ENCODE peak calls at places on chromosome 7, in four cellular contexts. U, F, N and W are unnamed samples.

GRCh38 chr7:151115121-151115835 is 29.0 kb downstream of the AGAP3 start:
- DNase-seq in N (peak; percentile 15), F (peak; percentile 89), U (peak; percentile 41), W (peak; percentile 60)

GRCh38 chr7:70092314-70093303 is 494.3 kb downstream of the AUTS2 start:
- DNase-seq in N (no peak), U (peak; percentile 95), F (no peak), W (peak; percentile 86)

GRCh38 chr7:29208410-29209250 is 14.1 kb downstream of the CHN2 start:
- DNase-seq in N (no peak), F (no peak), U (no peak), W (no peak)

GRCh38 chr7:51455086-51455485 is 138.5 kb upstream of the COBL start:
- DNase-seq in N (no peak), F (no peak), U (no peak), W (no peak)

GRCh38 chr7:149787428-149788299 is 14.3 kb upstream of the ZNF467 start:
- DNase-seq in F (peak; percentile 84), U (no peak), N (peak; percentile 28), W (no peak)

GRCh38 chr7:120023494-120024167 is 249.3 kb upstream of the KCND2 start:
- DNase-seq in F (no peak), N (no peak), U (peak; percentile 27), W (no peak)

GRCh38 chr7:76220185-76221057 is 18.7 kb downstream of the SRRM3 start:
- DNase-seq in U (peak; percentile 61), N (no peak), F (peak; percentile 47), W (peak; percentile 82)

GRCh38 chr7:126774077-126774476 is 478.7 kb downstream of the GRM8 start:
- DNase-seq in F (no peak), N (no peak), U (no peak), W (peak; percentile 73)

GRCh38 chr7:87413951-87414381 is 61.5 kb downstream of the ABCB4 start:
- DNase-seq in F (no peak), N (no peak), U (peak; percentile 70), W (no peak)

GRCh38 chr7:107505997-107506682 is 36.3 kb downstream of the GPR22 start:
- DNase-seq in N (no peak), F (no peak), U (peak; percentile 16), W (no peak)

GRCh38 chr7:56046728-56047445 is 4.4 kb downstream of the PSPH start:
- DNase-seq in N (peak; percentile 98), F (no peak), U (peak; percentile 95), W (no peak)

GRCh38 chr7:137245890-137246289 is 97.6 kb downstream of the PTN start:
- DNase-seq in N (no peak), F (no peak), U (peak; percentile 8), W (no peak)

GRCh38 chr7:87506243-87507180 is 31.0 kb upstream of the ABCB4 start:
- DNase-seq in U (peak; percentile 35), N (peak; percentile 39), F (no peak), W (peak; percentile 14)

GRCh38 chr7:46385662-46386309 is 464.7 kb upstream of the IGFBP3 start:
- DNase-seq in U (peak; percentile 96), F (no peak), N (peak; percentile 29), W (no peak)

GRCh38 chr7:28980504-28981281 is 22.6 kb upstream of the TRIL start:
- DNase-seq in F (peak; percentile 21), U (peak; percentile 51), N (no peak), W (peak; percentile 59)

GRCh38 chr7:135769403-135769802 is 20.8 kb upstream of the FAM180A start:
- DNase-seq in F (no peak), U (no peak), N (no peak), W (no peak)

GRCh38 chr7:85160223-85160622 is 26.6 kb downstream of the SEMA3D start:
- DNase-seq in N (peak; percentile 30), U (peak; percentile 63), F (no peak), W (no peak)

GRCh38 chr7:86926732-86927131 is 132.7 kb downstream of the ELAPOR2 start:
- DNase-seq in N (peak; percentile 58), U (peak; percentile 31), F (no peak), W (peak; percentile 70)

GRCh38 chr7:129376076-129376777 is 58.0 kb upstream of the STRIP2 start:
- DNase-seq in U (peak; percentile 13), F (no peak), N (peak; percentile 39), W (peak; percentile 70)

GRCh38 chr7:38318803-38319416 is 45.5 kb upstream of the TARP start:
- DNase-seq in N (peak; percentile 74), U (peak; percentile 85), F (no peak), W (peak; percentile 82)

GRCh38 chr7:109456116-109456515 is 886.4 kb downstream of the DNAJB9 start:
- DNase-seq in U (no peak), N (no peak), F (no peak), W (no peak)

GRCh38 chr7:45685619-45686240 is 111.6 kb downstream of the ADCY1 start:
- DNase-seq in U (no peak), N (no peak), F (peak; percentile 43), W (no peak)

GRCh38 chr7:17095001-17095574 is 203.4 kb upstream of the AHR start:
- DNase-seq in F (no peak), U (peak; percentile 89), N (no peak), W (peak; percentile 3)

GRCh38 chr7:88967432-88967831 is 171.9 kb upstream of the TEX47 start:
- DNase-seq in N (no peak), F (no peak), U (no peak), W (no peak)

GRCh38 chr7:6359021-6359420 is 86.6 kb upstream of the CYTH3 start:
- DNase-seq in F (no peak), U (no peak), N (no peak), W (peak; percentile 39)

GRCh38 chr7:127822822-127823508 is 171.0 kb downstream of the SND1 start:
- DNase-seq in N (no peak), U (no peak), F (no peak), W (no peak)

GRCh38 chr7:39016609-39017008 is 38.9 kb downstream of the POU6F2 start:
- DNase-seq in U (no peak), F (no peak), N (no peak), W (no peak)

GRCh38 chr7:108367314-108367713 is 88.9 kb downstream of the NRCAM start:
- DNase-seq in U (no peak), N (peak; percentile 38), F (no peak), W (no peak)

GRCh38 chr7:28173531-28173930 is 7.1 kb downstream of the JAZF1 start:
- DNase-seq in F (no peak), U (no peak), N (no peak), W (no peak)

DNA sequence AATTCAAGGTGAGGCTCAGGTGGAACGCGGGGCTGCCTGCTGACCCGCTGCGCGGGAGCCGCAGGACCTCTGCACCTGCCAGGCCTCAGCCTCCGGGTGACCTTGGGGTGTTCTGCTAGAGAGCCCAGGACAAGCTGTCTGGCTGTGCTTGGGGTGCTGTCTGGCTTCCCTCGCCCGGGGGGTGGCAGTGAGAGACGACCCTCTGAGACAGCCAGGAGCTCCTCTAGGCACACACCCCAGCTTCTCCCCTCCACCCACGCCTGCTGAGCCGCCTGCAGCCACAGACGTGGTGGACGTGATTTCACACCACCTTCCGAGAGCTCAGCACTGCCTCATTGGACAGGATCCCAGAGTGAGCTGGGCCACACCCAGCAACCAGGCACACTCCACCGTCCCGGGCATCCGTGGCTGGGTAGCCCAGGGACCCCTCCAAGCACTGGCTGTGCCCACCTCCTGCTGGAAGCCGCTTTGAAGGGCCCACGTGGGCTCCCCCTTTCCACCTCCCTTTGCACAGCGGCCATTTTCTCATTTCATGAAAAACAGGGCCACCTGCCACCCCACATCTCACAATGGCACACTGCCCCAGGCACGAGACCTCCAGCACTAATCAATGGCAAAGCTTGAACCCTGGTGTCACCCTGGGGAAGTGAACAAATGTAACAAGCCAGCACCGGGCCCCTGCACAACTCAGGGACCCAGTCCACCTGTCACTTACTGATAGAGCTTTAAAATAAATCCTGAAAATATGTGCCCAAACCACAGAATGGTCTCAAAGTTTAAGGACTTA is 35.0 kb downstream of the ZFAND2A start:
- DNase-seq in U (no peak), N (no peak), F (peak; percentile 70), W (no peak)
- H3K27ac ChIP-seq in U (no peak overlapping the region), N (no peak overlapping the region), F (no peak overlapping the region), W (no peak overlapping the region)

DNA sequence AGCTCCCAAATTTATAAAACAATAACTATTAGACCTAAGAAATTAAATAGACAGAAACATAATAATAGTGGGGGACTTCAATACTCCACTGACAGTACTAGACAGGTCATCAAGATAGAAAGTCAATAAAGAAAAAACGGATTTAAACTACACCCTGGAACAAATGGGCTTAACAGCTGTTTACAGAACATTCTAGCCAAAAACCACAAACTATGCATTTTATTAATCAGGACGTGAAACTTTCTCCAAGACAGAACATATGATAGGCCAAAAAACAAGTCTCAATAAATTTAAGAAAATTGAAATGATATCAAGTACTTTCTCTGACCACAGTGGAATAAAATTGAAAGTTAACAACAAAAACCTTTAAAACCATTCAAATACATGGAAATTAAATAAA is 46.4 kb downstream of the ZNF680 start:
- DNase-seq in U (no peak), N (no peak), F (no peak), W (no peak)
- H3K9me3 ChIP-seq in U (no peaks in the 10 kb centered on the region), N (peaks cover 5% of the 10 kb centered on the region), F (peaks cover 80% of the 10 kb centered on the region), W (peaks cover 77% of the 10 kb centered on the region)

GRCh38 chr7:93981480-93981874 is 22.7 kb downstream of the BET1 start:
- DNase-seq in U (no peak), F (no peak), N (no peak), W (no peak)

GRCh38 chr7:93977551-93977950 is 26.6 kb downstream of the BET1 start:
- DNase-seq in U (no peak), N (no peak), F (no peak), W (peak; percentile 25)

GRCh38 chr7:93985101-93985500 is 19.1 kb downstream of the BET1 start:
- DNase-seq in U (no peak), F (no peak), N (no peak), W (no peak)

GRCh38 chr7:93980744-93981479 is 23.2 kb downstream of the BET1 start:
- DNase-seq in F (no peak), U (no peak), N (peak; percentile 26), W (no peak)
- H3K4me3 ChIP-seq in F (no peak overlapping the region), U (no peak overlapping the region), N (no peak overlapping the region), W (no peak overlapping the region)

GRCh38 chr7:35848728-35849127 is 47.9 kb downstream of the SEPTIN7 start:
- DNase-seq in F (no peak), U (peak; percentile 54), N (no peak), W (no peak)
- H3K27ac ChIP-seq in F (no peak overlapping the region), U (no peak overlapping the region), N (no peak overlapping the region), W (no peak overlapping the region)

GRCh38 chr7:157997991-157998505 is 589.6 kb downstream of the PTPRN2 start:
- DNase-seq in U (no peak), N (no peak), F (no peak), W (no peak)

GRCh38 chr7:157995815-157996214 is 591.8 kb downstream of the PTPRN2 start:
- DNase-seq in U (no peak), F (no peak), N (no peak), W (no peak)

GRCh38 chr7:157996359-157997079 is 591.1 kb downstream of the PTPRN2 start:
- DNase-seq in U (no peak), F (no peak), N (no peak), W (no peak)

GRCh38 chr7:157997080-157997440 is 590.6 kb downstream of the PTPRN2 start:
- DNase-seq in F (no peak), N (no peak), U (no peak), W (no peak)

DNA sequence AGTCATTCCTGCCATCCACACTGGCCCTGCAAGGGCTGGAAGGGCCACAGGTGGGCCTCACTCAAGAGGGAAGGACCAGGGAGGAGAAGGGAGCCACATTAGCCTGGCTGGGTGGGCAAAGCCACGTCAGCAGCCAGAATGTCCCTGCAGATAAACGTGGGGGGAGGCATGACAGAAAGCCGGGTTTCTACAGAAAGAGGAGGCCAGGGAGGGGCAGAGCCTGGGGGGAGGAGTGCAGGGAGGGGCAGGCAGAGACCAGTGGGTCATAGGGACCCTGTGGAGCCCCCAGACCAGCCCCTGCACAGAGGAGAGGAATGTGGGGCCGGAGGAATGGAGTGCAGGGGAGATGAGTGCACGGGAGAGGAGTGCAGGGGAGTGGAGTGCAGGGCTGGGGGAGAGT is 590.2 kb downstream of the PTPRN2 start:
- DNase-seq in N (no peak), F (no peak), U (no peak), W (no peak)
- H3K9me3 ChIP-seq in N (peaks cover 7% of the 10 kb centered on the region), F (peaks cover 2% of the 10 kb centered on the region), U (no peaks in the 10 kb centered on the region), W (peaks cover 7% of the 10 kb centered on the region)

GRCh38 chr7:98286093-98286525 is 4.6 kb downstream of the BRI3 start:
- DNase-seq in F (peak; percentile 76), N (no peak), U (peak; percentile 63), W (no peak)
- H3K4me3 ChIP-seq in F (peak overlapping the region; percentile 91), N (no peak overlapping the region), U (no peak overlapping the region), W (no peak overlapping the region)